ENCODE peak calls at places on chromosomes 13 and 19, in five cellular contexts. B is CD4-positive, alpha-beta memory T cell; X is prostate gland; A is ascending aorta; W is IMR-90. I is an unnamed sample.

GRCh38 chr13:64849174-64849573 is 2381.0 kb downstream of the PCDH9 start:
- DNase-seq in X (no peak), B (no peak), A (no peak), W (no peak), I (no peak)

GRCh38 chr19:16190736-16191135 is 5.5 kb downstream of the FAM32A start:
- DNase-seq in W (no peak), A (no peak), B (no peak), X (no peak), I (no peak)

GRCh38 chr19:50893047-50893737 is 18.0 kb downstream of the KLK4 start:
- DNase-seq in X (no peak), B (no peak), W (no peak), A (no peak), I (no peak)

GRCh38 chr13:22079961-22080360 is 409.1 kb downstream of the FGF9 start:
- DNase-seq in A (no peak), X (no peak), W (no peak), B (no peak), I (no peak)

GRCh38 chr13:48858523-48858922 is 117.2 kb upstream of the FNDC3A start:
- DNase-seq in W (no peak), X (no peak), B (no peak), A (no peak), I (no peak)

GRCh38 chr13:108877300-108877699 is 247.9 kb downstream of the MYO16 start:
- DNase-seq in X (no peak), B (no peak), A (no peak), W (peak; percentile 51), I (no peak)

GRCh38 chr19:459724-460511 is 915 bp downstream of the SHC2 start:
- DNase-seq in A (no peak), W (peak; percentile 27), X (peak; percentile 55), B (peak; percentile 9), I (no peak)

GRCh38 chr13:59893261-59893660 is 270.5 kb downstream of the DIAPH3 start:
- DNase-seq in W (no peak), A (no peak), X (no peak), B (no peak), I (no peak)

GRCh38 chr13:31793246-31793645 is 53.9 kb downstream of the RXFP2 start:
- DNase-seq in B (no peak), W (peak; percentile 66), X (no peak), A (no peak), I (no peak)

GRCh38 chr13:29021311-29021710 is 201.2 kb downstream of the MTUS2 start:
- DNase-seq in B (no peak), A (no peak), X (no peak), W (no peak), I (no peak)

GRCh38 chr19:5323475-5323811 is 17.2 kb downstream of the PTPRS start:
- DNase-seq in X (no peak), B (no peak), A (no peak), W (no peak), I (no peak)

GRCh38 chr13:111203742-111204386 is 88.8 kb downstream of the ARHGEF7 start:
- DNase-seq in B (no peak), A (peak; percentile 60), W (no peak), X (no peak), I (no peak)

GRCh38 chr13:94550030-94550738 is 45.8 kb downstream of the TGDS start:
- DNase-seq in X (no peak), B (no peak), W (peak; percentile 52), A (no peak), I (no peak)

DNA sequence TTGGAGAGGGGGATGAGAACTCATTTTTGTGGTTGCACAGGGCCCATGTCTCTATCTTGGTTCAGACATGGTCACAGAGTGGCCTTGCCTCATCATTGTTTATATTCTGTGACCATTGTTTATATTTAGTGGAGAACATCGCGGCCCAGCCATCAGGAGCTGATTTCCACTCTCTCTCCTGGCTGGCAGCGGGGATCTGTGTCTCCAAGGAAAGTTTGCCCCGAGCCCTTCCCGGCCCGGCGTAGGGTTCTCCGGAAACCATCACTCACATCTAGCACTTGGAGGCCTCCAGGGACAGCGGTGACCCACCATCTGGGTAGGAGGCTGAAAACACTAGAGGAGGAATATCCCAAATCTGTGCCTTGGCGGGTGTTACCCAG is 822 bp upstream of the ZNF358 start:
- DNase-seq in B (no peak), A (peak; percentile 94), W (peak; percentile 66), X (no peak), I (no peak)
- H3K27ac ChIP-seq in B (no peak overlapping the region), A (peak overlapping the region; percentile 90), W (peak overlapping the region; percentile 100), X (peak overlapping the region; percentile 85), I (no peak overlapping the region)

GRCh38 chr19:32674153-32674958 is 624 bp downstream of the ANKRD27 start:
- DNase-seq in A (no peak), W (no peak), B (no peak), X (no peak), I (no peak)
- H3K4me1 ChIP-seq in A (peaks cover 10% of the 10 kb centered on the region), W (peaks cover 11% of the 10 kb centered on the region), B (peaks cover 52% of the 10 kb centered on the region), X (peaks cover 3% of the 10 kb centered on the region), I (peaks cover 21% of the 10 kb centered on the region)

GRCh38 chr13:53150568-53150967 is 122.0 kb downstream of the OLFM4 start:
- DNase-seq in W (no peak), B (no peak), A (no peak), X (no peak), I (no peak)

GRCh38 chr13:53151692-53152421 is 123.2 kb downstream of the OLFM4 start:
- DNase-seq in X (peak; percentile 11), B (peak; percentile 5), A (no peak), W (peak; percentile 34), I (no peak)
- H3K36me3 ChIP-seq in X (no peaks in the 10 kb centered on the region), B (no peaks in the 10 kb centered on the region), A (no peaks in the 10 kb centered on the region), W (no peaks in the 10 kb centered on the region), I (no peaks in the 10 kb centered on the region)

GRCh38 chr19:18644144-18645034 is 7.6 kb downstream of the KLHL26 start:
- DNase-seq in A (no peak), W (no peak), B (no peak), X (no peak), I (no peak)

GRCh38 chr19:18646535-18647370 is 9.9 kb downstream of the KLHL26 start:
- DNase-seq in A (no peak), B (no peak), W (no peak), X (no peak), I (no peak)

GRCh38 chr19:18647807-18648206 is 11.0 kb downstream of the KLHL26 start:
- DNase-seq in X (no peak), W (no peak), A (no peak), B (no peak), I (no peak)

GRCh38 chr19:18647371-18647767 is 10.5 kb downstream of the KLHL26 start:
- DNase-seq in W (no peak), B (no peak), X (no peak), A (no peak), I (no peak)

GRCh38 chr19:18645035-18645511 is 8.2 kb downstream of the KLHL26 start:
- DNase-seq in B (no peak), X (no peak), A (peak; percentile 90), W (no peak), I (no peak)
- H3K27ac ChIP-seq in B (no peak overlapping the region), X (no peak overlapping the region), A (peak overlapping the region; percentile 82), W (no peak overlapping the region), I (no peak overlapping the region)

GRCh38 chr19:11905928-11906327 is 18.3 kb downstream of the ZNF69 start:
- DNase-seq in X (no peak), A (no peak), W (no peak), B (no peak), I (no peak)
- H3K4me1 ChIP-seq in X (no peaks in the 10 kb centered on the region), A (no peaks in the 10 kb centered on the region), W (no peaks in the 10 kb centered on the region), B (no peaks in the 10 kb centered on the region), I (no peaks in the 10 kb centered on the region)

DNA sequence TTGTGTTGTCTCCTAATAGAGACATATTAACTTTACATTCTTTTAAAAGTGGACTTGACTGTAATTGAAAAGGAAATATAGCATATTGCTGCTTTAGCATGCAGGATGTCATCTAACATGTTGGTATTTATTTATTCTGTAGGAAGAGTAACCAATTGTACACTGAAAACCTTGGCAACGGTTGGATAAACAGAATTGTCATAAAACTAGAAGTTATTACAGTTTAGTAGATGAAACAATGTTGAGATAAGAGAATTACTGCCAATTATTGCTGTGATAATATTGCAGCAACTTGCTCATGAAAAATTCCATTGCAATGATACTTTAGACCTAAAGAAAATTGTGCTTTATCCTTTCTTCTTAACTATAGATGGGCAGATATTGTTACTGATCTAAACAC is 7.6 kb upstream of the ERCC5 start:
- DNase-seq in B (no peak), X (no peak), W (peak; percentile 9), A (no peak), I (no peak)
- H3K36me3 ChIP-seq in B (no peaks in the 10 kb centered on the region), X (no peaks in the 10 kb centered on the region), W (peaks cover 17% of the 10 kb centered on the region), A (peaks cover 13% of the 10 kb centered on the region), I (no peaks in the 10 kb centered on the region)

GRCh38 chr13:67119481-67119883 is 110.7 kb downstream of the PCDH9 start:
- DNase-seq in W (peak; percentile 96), A (no peak), B (no peak), X (no peak), I (no peak)

GRCh38 chr13:67120872-67121531 is 109.1 kb downstream of the PCDH9 start:
- DNase-seq in W (peak; percentile 76), A (no peak), B (no peak), X (no peak), I (no peak)

GRCh38 chr13:67117010-67117550 is 113.1 kb downstream of the PCDH9 start:
- DNase-seq in B (no peak), W (no peak), X (no peak), A (no peak), I (no peak)

GRCh38 chr13:67122251-67122650 is 107.9 kb downstream of the PCDH9 start:
- DNase-seq in A (no peak), B (no peak), X (no peak), W (no peak), I (no peak)

GRCh38 chr13:67118277-67118676 is 111.9 kb downstream of the PCDH9 start:
- DNase-seq in B (no peak), X (no peak), A (no peak), W (no peak), I (no peak)
- H3K27ac ChIP-seq in B (no peak overlapping the region), X (no peak overlapping the region), A (no peak overlapping the region), W (no peak overlapping the region), I (no peak overlapping the region)

GRCh38 chr13:27878274-27878673 is 41.5 kb upstream of the PDX1 start:
- DNase-seq in B (no peak), W (no peak), X (no peak), A (no peak), I (no peak)
- H3K4me1 ChIP-seq in B (no peaks in the 10 kb centered on the region), W (no peaks in the 10 kb centered on the region), X (no peaks in the 10 kb centered on the region), A (no peaks in the 10 kb centered on the region), I (no peaks in the 10 kb centered on the region)

DNA sequence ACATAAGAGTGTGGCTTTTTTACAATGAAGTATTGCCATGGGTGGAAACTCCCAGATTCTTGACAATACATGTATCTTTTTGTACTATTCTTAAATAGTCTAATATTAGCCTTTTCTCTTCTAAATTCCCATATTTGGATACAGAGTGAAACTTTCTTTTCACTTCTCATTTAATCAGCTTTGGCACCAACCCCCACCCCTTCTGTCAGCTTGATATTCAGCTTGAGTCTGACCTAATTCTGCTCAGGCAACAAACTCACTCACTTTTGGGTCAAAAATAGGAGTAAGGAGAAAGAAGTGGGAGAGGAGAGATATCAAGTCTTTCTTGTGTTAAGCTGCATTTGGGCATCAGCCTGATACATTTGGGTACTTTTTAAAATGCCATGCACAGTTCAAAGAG is 397.5 kb downstream of the COG6 start:
- DNase-seq in X (no peak), A (no peak), W (no peak), B (no peak), I (no peak)
- H3K36me3 ChIP-seq in X (no peaks in the 10 kb centered on the region), A (no peaks in the 10 kb centered on the region), W (no peaks in the 10 kb centered on the region), B (no peaks in the 10 kb centered on the region), I (no peaks in the 10 kb centered on the region)